ENCODE peak calls at places on chromosomes 12 and 14, in eight cellular contexts. One of them, this sample, is unnamed.

GRCh38 chr12:51683763-51684357 is 92.8 kb downstream of the SCN8A start:
- DNase-seq in PC-9: no peak
- DNase-seq in Peyer's patch: no peak
- DNase-seq in SJSA1: peak; percentile 46
- DNase-seq in left lung: no peak
- DNase-seq in fibroblast of lung: peak; percentile 76
- DNase-seq in ovary: no peak
- DNase-seq in pancreas: peak; percentile 28
- DNase-seq in this sample: no peak

GRCh38 chr12:132446535-132447326 is 43.2 kb upstream of the FBRSL1 start:
- DNase-seq in ovary: no peak
- DNase-seq in fibroblast of lung: no peak
- DNase-seq in pancreas: no peak
- DNase-seq in PC-9: no peak
- DNase-seq in left lung: no peak
- DNase-seq in SJSA1: no peak
- DNase-seq in Peyer's patch: no peak
- DNase-seq in this sample: no peak

GRCh38 chr14:104149617-104150141 is 11.3 kb downstream of the KIF26A start:
- DNase-seq in SJSA1: no peak
- DNase-seq in PC-9: no peak
- DNase-seq in pancreas: peak; percentile 47
- DNase-seq in Peyer's patch: no peak
- DNase-seq in fibroblast of lung: no peak
- DNase-seq in left lung: peak; percentile 65
- DNase-seq in ovary: no peak
- DNase-seq in this sample: no peak

GRCh38 chr14:61381589-61381988 is 60.2 kb downstream of the PRKCH start:
- DNase-seq in ovary: no peak
- DNase-seq in SJSA1: no peak
- DNase-seq in PC-9: peak; percentile 73
- DNase-seq in Peyer's patch: no peak
- DNase-seq in pancreas: peak; percentile 54
- DNase-seq in fibroblast of lung: no peak
- DNase-seq in left lung: peak; percentile 69
- DNase-seq in this sample: no peak

GRCh38 chr12:125983094-125983783 is 918.0 kb downstream of the AACS start:
- DNase-seq in SJSA1: no peak
- DNase-seq in pancreas: peak; percentile 81
- DNase-seq in Peyer's patch: peak; percentile 74
- DNase-seq in left lung: peak; percentile 51
- DNase-seq in ovary: peak; percentile 21
- DNase-seq in fibroblast of lung: no peak
- DNase-seq in PC-9: peak; percentile 85
- DNase-seq in this sample: no peak

GRCh38 chr12:124767075-124767821 is 96.4 kb downstream of the SCARB1 start:
- DNase-seq in SJSA1: peak; percentile 87
- DNase-seq in ovary: peak; percentile 88
- DNase-seq in PC-9: peak; percentile 71
- DNase-seq in Peyer's patch: peak; percentile 86
- DNase-seq in fibroblast of lung: peak; percentile 58
- DNase-seq in pancreas: peak; percentile 77
- DNase-seq in left lung: peak; percentile 81
- DNase-seq in this sample: peak; percentile 77

GRCh38 chr12:111192657-111193056 is 176.2 kb downstream of the PHETA1 start:
- DNase-seq in PC-9: no peak
- DNase-seq in ovary: no peak
- DNase-seq in Peyer's patch: no peak
- DNase-seq in pancreas: no peak
- DNase-seq in fibroblast of lung: no peak
- DNase-seq in left lung: no peak
- DNase-seq in SJSA1: no peak
- DNase-seq in this sample: no peak

GRCh38 chr14:34538871-34539406 is 562 bp downstream of the EAPP start:
- DNase-seq in ovary: no peak
- DNase-seq in pancreas: no peak
- DNase-seq in PC-9: no peak
- DNase-seq in SJSA1: no peak
- DNase-seq in left lung: no peak
- DNase-seq in fibroblast of lung: peak; percentile 3
- DNase-seq in Peyer's patch: no peak
- DNase-seq in this sample: no peak

GRCh38 chr12:27284751-27285150 is 40.7 kb downstream of the STK38L start:
- DNase-seq in left lung: no peak
- DNase-seq in pancreas: no peak
- DNase-seq in ovary: no peak
- DNase-seq in Peyer's patch: no peak
- DNase-seq in fibroblast of lung: peak; percentile 47
- DNase-seq in SJSA1: peak; percentile 59
- DNase-seq in PC-9: no peak
- DNase-seq in this sample: no peak

GRCh38 chr12:11765817-11766794 is 116.6 kb downstream of the ETV6 start:
- DNase-seq in pancreas: no peak
- DNase-seq in ovary: peak; percentile 29
- DNase-seq in left lung: peak; percentile 48
- DNase-seq in Peyer's patch: no peak
- DNase-seq in SJSA1: no peak
- DNase-seq in fibroblast of lung: peak; percentile 79
- DNase-seq in PC-9: no peak
- DNase-seq in this sample: peak; percentile 29

GRCh38 chr12:71872401-71872800 is 32.8 kb downstream of the TBC1D15 start:
- DNase-seq in fibroblast of lung: no peak
- DNase-seq in ovary: no peak
- DNase-seq in SJSA1: no peak
- DNase-seq in Peyer's patch: no peak
- DNase-seq in left lung: no peak
- DNase-seq in pancreas: no peak
- DNase-seq in PC-9: no peak
- DNase-seq in this sample: no peak

GRCh38 chr12:103680591-103681065 is 93.6 kb downstream of the STAB2 start:
- DNase-seq in Peyer's patch: no peak
- DNase-seq in ovary: no peak
- DNase-seq in SJSA1: no peak
- DNase-seq in pancreas: no peak
- DNase-seq in fibroblast of lung: no peak
- DNase-seq in left lung: peak; percentile 66
- DNase-seq in PC-9: no peak
- DNase-seq in this sample: no peak

GRCh38 chr14:90739318-90740077 is 76.7 kb downstream of the TTC7B start:
- DNase-seq in left lung: no peak
- DNase-seq in Peyer's patch: no peak
- DNase-seq in PC-9: no peak
- DNase-seq in pancreas: no peak
- DNase-seq in fibroblast of lung: peak; percentile 25
- DNase-seq in ovary: no peak
- DNase-seq in SJSA1: no peak
- DNase-seq in this sample: no peak

GRCh38 chr12:27366621-27367020 is 34.0 kb downstream of the BMAL2 start:
- DNase-seq in left lung: no peak
- DNase-seq in ovary: no peak
- DNase-seq in PC-9: no peak
- DNase-seq in fibroblast of lung: no peak
- DNase-seq in pancreas: no peak
- DNase-seq in Peyer's patch: no peak
- DNase-seq in SJSA1: no peak
- DNase-seq in this sample: no peak

GRCh38 chr12:6468283-6468575 is 2.2 kb downstream of the VAMP1 start:
- DNase-seq in pancreas: no peak
- DNase-seq in left lung: no peak
- DNase-seq in fibroblast of lung: peak; percentile 33
- DNase-seq in ovary: no peak
- DNase-seq in PC-9: no peak
- DNase-seq in Peyer's patch: no peak
- DNase-seq in SJSA1: no peak
- DNase-seq in this sample: no peak

GRCh38 chr12:47237751-47238211 is 158.0 kb upstream of the AMIGO2 start:
- DNase-seq in fibroblast of lung: peak; percentile 26
- DNase-seq in Peyer's patch: no peak
- DNase-seq in PC-9: no peak
- DNase-seq in ovary: no peak
- DNase-seq in left lung: no peak
- DNase-seq in pancreas: no peak
- DNase-seq in SJSA1: no peak
- DNase-seq in this sample: no peak

GRCh38 chr12:124869011-124869665 is 5.5 kb upstream of the SCARB1 start:
- DNase-seq in SJSA1: no peak
- DNase-seq in Peyer's patch: no peak
- DNase-seq in ovary: no peak
- DNase-seq in left lung: peak; percentile 61
- DNase-seq in fibroblast of lung: no peak
- DNase-seq in PC-9: no peak
- DNase-seq in pancreas: no peak
- DNase-seq in this sample: no peak

GRCh38 chr14:38238881-38239280 is 17.0 kb downstream of the CLEC14A start:
- DNase-seq in SJSA1: no peak
- DNase-seq in pancreas: no peak
- DNase-seq in PC-9: no peak
- DNase-seq in left lung: no peak
- DNase-seq in fibroblast of lung: no peak
- DNase-seq in Peyer's patch: no peak
- DNase-seq in ovary: no peak
- DNase-seq in this sample: no peak

GRCh38 chr12:6183689-6184441 is 16.3 kb upstream of the CD9 start:
- DNase-seq in SJSA1: no peak
- DNase-seq in pancreas: peak; percentile 62
- DNase-seq in left lung: no peak
- DNase-seq in fibroblast of lung: peak; percentile 76
- DNase-seq in Peyer's patch: no peak
- DNase-seq in ovary: no peak
- DNase-seq in PC-9: no peak
- DNase-seq in this sample: no peak

GRCh38 chr12:6699989-6700645 is 498 bp downstream of the PIANP start:
- DNase-seq in Peyer's patch: no peak
- DNase-seq in SJSA1: no peak
- DNase-seq in pancreas: no peak
- DNase-seq in left lung: no peak
- DNase-seq in ovary: no peak
- DNase-seq in PC-9: no peak
- DNase-seq in fibroblast of lung: no peak
- DNase-seq in this sample: no peak

GRCh38 chr14:77988966-77989365 is 181.2 kb upstream of the NRXN3 start:
- DNase-seq in pancreas: no peak
- DNase-seq in SJSA1: no peak
- DNase-seq in fibroblast of lung: peak; percentile 72
- DNase-seq in PC-9: no peak
- DNase-seq in Peyer's patch: no peak
- DNase-seq in ovary: no peak
- DNase-seq in left lung: no peak
- DNase-seq in this sample: no peak

DNA sequence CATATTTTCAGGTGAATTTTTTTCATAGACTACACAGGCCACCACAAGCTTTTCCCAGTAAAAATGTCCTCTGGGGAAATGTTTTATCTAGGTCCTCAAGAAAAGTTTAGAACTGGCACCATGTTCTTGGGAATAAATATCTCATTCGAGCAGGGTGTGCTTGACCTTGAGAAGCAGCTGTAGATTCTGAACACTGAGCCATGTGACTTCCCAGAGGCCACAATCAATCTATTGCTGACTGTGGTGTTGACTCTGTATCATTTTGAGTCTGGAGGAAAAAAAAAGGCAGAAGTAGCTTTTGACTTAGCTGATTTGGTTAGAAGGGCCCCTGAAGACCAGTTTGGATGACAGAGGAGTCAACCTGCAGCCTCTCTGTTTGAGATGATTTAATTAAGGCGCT is 592.3 kb upstream of the SEL1L start:
- DNase-seq in SJSA1: no peak
- DNase-seq in ovary: no peak
- DNase-seq in left lung: no peak
- DNase-seq in fibroblast of lung: no peak
- DNase-seq in Peyer's patch: no peak
- DNase-seq in PC-9: no peak
- DNase-seq in pancreas: no peak
- DNase-seq in this sample: no peak
- H3K9me3 ChIP-seq in SJSA1: no peaks in the 10 kb centered on the region
- H3K9me3 ChIP-seq in ovary: no peaks in the 10 kb centered on the region
- H3K9me3 ChIP-seq in left lung: no peaks in the 10 kb centered on the region
- H3K9me3 ChIP-seq in fibroblast of lung: no peaks in the 10 kb centered on the region
- H3K9me3 ChIP-seq in Peyer's patch: no peaks in the 10 kb centered on the region
- H3K9me3 ChIP-seq in PC-9: no peaks in the 10 kb centered on the region
- H3K9me3 ChIP-seq in pancreas: no peaks in the 10 kb centered on the region
- H3K9me3 ChIP-seq in this sample: no peaks in the 10 kb centered on the region

GRCh38 chr12:24631691-24632090 is 317.2 kb downstream of the BCAT1 start:
- DNase-seq in fibroblast of lung: peak; percentile 30
- DNase-seq in SJSA1: no peak
- DNase-seq in Peyer's patch: no peak
- DNase-seq in left lung: no peak
- DNase-seq in PC-9: no peak
- DNase-seq in pancreas: no peak
- DNase-seq in ovary: no peak
- DNase-seq in this sample: no peak
- H3K9me3 ChIP-seq in fibroblast of lung: no peaks in the 10 kb centered on the region
- H3K9me3 ChIP-seq in SJSA1: no peaks in the 10 kb centered on the region
- H3K9me3 ChIP-seq in Peyer's patch: no peaks in the 10 kb centered on the region
- H3K9me3 ChIP-seq in left lung: no peaks in the 10 kb centered on the region
- H3K9me3 ChIP-seq in PC-9: no peaks in the 10 kb centered on the region
- H3K9me3 ChIP-seq in pancreas: no peaks in the 10 kb centered on the region
- H3K9me3 ChIP-seq in ovary: no peaks in the 10 kb centered on the region
- H3K9me3 ChIP-seq in this sample: no peaks in the 10 kb centered on the region

DNA sequence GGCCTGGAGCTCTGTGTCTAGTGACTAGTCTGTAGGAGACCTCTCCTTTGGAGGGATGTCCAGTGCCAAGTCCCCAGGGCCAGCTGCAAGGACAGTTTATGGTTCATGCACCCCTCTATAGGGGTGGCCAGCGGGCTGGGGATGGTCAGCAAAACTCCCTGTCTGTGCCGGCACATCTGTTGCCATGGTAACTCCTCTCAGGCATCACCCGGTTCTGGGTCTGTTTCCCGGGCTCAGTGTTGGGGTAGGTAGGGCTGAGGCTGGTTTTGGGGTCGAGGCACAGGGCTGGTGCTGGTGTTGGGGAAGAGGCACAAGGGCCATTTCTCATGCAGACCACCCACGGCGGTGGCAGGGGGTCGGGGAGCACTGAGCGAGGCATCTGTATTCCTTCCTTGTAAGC is 196.8 kb downstream of the RBM19 start:
- DNase-seq in Peyer's patch: no peak
- DNase-seq in pancreas: no peak
- DNase-seq in SJSA1: no peak
- DNase-seq in ovary: no peak
- DNase-seq in left lung: no peak
- DNase-seq in PC-9: no peak
- DNase-seq in fibroblast of lung: no peak
- DNase-seq in this sample: no peak
- H3K9me3 ChIP-seq in Peyer's patch: no peaks in the 10 kb centered on the region
- H3K9me3 ChIP-seq in pancreas: no peaks in the 10 kb centered on the region
- H3K9me3 ChIP-seq in SJSA1: no peaks in the 10 kb centered on the region
- H3K9me3 ChIP-seq in ovary: no peaks in the 10 kb centered on the region
- H3K9me3 ChIP-seq in left lung: no peaks in the 10 kb centered on the region
- H3K9me3 ChIP-seq in PC-9: no peaks in the 10 kb centered on the region
- H3K9me3 ChIP-seq in fibroblast of lung: no peaks in the 10 kb centered on the region
- H3K9me3 ChIP-seq in this sample: no peaks in the 10 kb centered on the region

DNA sequence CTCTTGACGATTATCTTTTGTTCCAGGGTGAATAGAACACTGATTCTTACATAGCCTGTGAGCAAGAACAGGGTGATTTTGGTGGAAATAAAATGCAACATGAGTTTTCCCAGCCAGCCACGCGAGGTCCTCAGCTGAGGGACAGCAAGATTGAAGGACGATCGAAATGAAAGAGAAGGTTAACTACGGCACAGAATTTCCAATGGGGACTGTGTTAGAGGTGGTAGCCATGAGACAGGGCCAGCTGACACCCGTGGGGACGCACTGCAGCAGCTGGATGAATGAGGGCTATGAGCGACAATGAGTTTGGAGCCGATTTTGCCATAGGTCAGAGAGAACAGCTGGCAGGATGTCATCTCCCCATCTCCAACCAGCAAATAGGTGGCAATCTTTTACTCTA is 243.4 kb upstream of the PELI2 start:
- DNase-seq in Peyer's patch: no peak
- DNase-seq in left lung: no peak
- DNase-seq in fibroblast of lung: no peak
- DNase-seq in pancreas: no peak
- DNase-seq in SJSA1: no peak
- DNase-seq in ovary: no peak
- DNase-seq in PC-9: no peak
- DNase-seq in this sample: no peak
- H3K9me3 ChIP-seq in Peyer's patch: no peaks in the 10 kb centered on the region
- H3K9me3 ChIP-seq in left lung: no peaks in the 10 kb centered on the region
- H3K9me3 ChIP-seq in fibroblast of lung: no peaks in the 10 kb centered on the region
- H3K9me3 ChIP-seq in pancreas: no peaks in the 10 kb centered on the region
- H3K9me3 ChIP-seq in SJSA1: no peaks in the 10 kb centered on the region
- H3K9me3 ChIP-seq in ovary: no peaks in the 10 kb centered on the region
- H3K9me3 ChIP-seq in PC-9: no peaks in the 10 kb centered on the region
- H3K9me3 ChIP-seq in this sample: no peaks in the 10 kb centered on the region

This sample was measured in naive thymus-derived CD4-positive, alpha-beta T cell.